ENCODE peak calls at places on chromosomes 7 and 10, in eight cellular contexts. One of them, this sample, is unnamed.

GRCh38 chr10:77909755-77910375 is 16.7 kb downstream of the DLG5 start:
- DNase-seq in tibial nerve: no peak
- DNase-seq in effector CD4-positive, alpha-beta T cell: no peak
- DNase-seq in BE2C: no peak
- DNase-seq in stomach: peak
- DNase-seq in GM20000: no peak
- DNase-seq in renal cortical epithelial cell: peak
- DNase-seq in AG04450: no peak
- DNase-seq in this sample: no peak

GRCh38 chr10:54703086-54703485 is 97.9 kb downstream of the PCDH15 start:
- DNase-seq in tibial nerve: no peak
- DNase-seq in effector CD4-positive, alpha-beta T cell: no peak
- DNase-seq in BE2C: no peak
- DNase-seq in stomach: no peak
- DNase-seq in GM20000: no peak
- DNase-seq in renal cortical epithelial cell: no peak
- DNase-seq in AG04450: no peak
- DNase-seq in this sample: no peak

GRCh38 chr10:99754670-99755069 is 22.6 kb downstream of the CUTC start:
- DNase-seq in tibial nerve: no peak
- DNase-seq in effector CD4-positive, alpha-beta T cell: no peak
- DNase-seq in BE2C: no peak
- DNase-seq in stomach: no peak
- DNase-seq in GM20000: no peak
- DNase-seq in renal cortical epithelial cell: peak
- DNase-seq in AG04450: no peak
- DNase-seq in this sample: no peak

GRCh38 chr7:66748791-66749190 is 8.3 kb downstream of the RABGEF1 start:
- DNase-seq in tibial nerve: no peak
- DNase-seq in effector CD4-positive, alpha-beta T cell: no peak
- DNase-seq in BE2C: no peak
- DNase-seq in stomach: peak
- DNase-seq in GM20000: no peak
- DNase-seq in renal cortical epithelial cell: no peak
- DNase-seq in AG04450: no peak
- DNase-seq in this sample: no peak

GRCh38 chr7:158973440-158973839 is 117.1 kb downstream of the DYNC2I1 start:
- DNase-seq in tibial nerve: no peak
- DNase-seq in effector CD4-positive, alpha-beta T cell: peak
- DNase-seq in BE2C: peak
- DNase-seq in stomach: peak
- DNase-seq in GM20000: peak
- DNase-seq in renal cortical epithelial cell: peak
- DNase-seq in AG04450: no peak
- DNase-seq in this sample: no peak

GRCh38 chr10:63700209-63700934 is 179.2 kb downstream of the REEP3 start:
- DNase-seq in tibial nerve: no peak
- DNase-seq in effector CD4-positive, alpha-beta T cell: no peak
- DNase-seq in BE2C: no peak
- DNase-seq in stomach: no peak
- DNase-seq in GM20000: no peak
- DNase-seq in renal cortical epithelial cell: peak
- DNase-seq in AG04450: peak
- DNase-seq in this sample: no peak

GRCh38 chr10:33126742-33127141 is 168.7 kb upstream of the ITGB1 start:
- DNase-seq in tibial nerve: no peak
- DNase-seq in effector CD4-positive, alpha-beta T cell: no peak
- DNase-seq in BE2C: no peak
- DNase-seq in stomach: no peak
- DNase-seq in GM20000: no peak
- DNase-seq in renal cortical epithelial cell: no peak
- DNase-seq in AG04450: no peak
- DNase-seq in this sample: no peak

GRCh38 chr7:100632951-100633717 is 8.2 kb downstream of the TFR2 start:
- DNase-seq in tibial nerve: no peak
- DNase-seq in effector CD4-positive, alpha-beta T cell: peak
- DNase-seq in BE2C: peak
- DNase-seq in stomach: peak
- DNase-seq in GM20000: peak
- DNase-seq in renal cortical epithelial cell: no peak
- DNase-seq in AG04450: no peak
- DNase-seq in this sample: no peak

GRCh38 chr10:89362928-89363327 is 14.9 kb upstream of the IFIT1B start:
- DNase-seq in tibial nerve: no peak
- DNase-seq in effector CD4-positive, alpha-beta T cell: no peak
- DNase-seq in BE2C: no peak
- DNase-seq in stomach: no peak
- DNase-seq in GM20000: no peak
- DNase-seq in renal cortical epithelial cell: no peak
- DNase-seq in AG04450: no peak
- DNase-seq in this sample: no peak

GRCh38 chr7:10934292-10934691 is 39.4 kb upstream of the PHF14 start:
- DNase-seq in tibial nerve: no peak
- DNase-seq in effector CD4-positive, alpha-beta T cell: no peak
- DNase-seq in BE2C: no peak
- DNase-seq in stomach: no peak
- DNase-seq in GM20000: no peak
- DNase-seq in renal cortical epithelial cell: no peak
- DNase-seq in AG04450: peak
- DNase-seq in this sample: no peak

GRCh38 chr7:45188736-45189135 is 31.1 kb downstream of the RAMP3 start:
- DNase-seq in tibial nerve: no peak
- DNase-seq in effector CD4-positive, alpha-beta T cell: no peak
- DNase-seq in BE2C: no peak
- DNase-seq in stomach: peak
- DNase-seq in GM20000: no peak
- DNase-seq in renal cortical epithelial cell: no peak
- DNase-seq in AG04450: no peak
- DNase-seq in this sample: no peak

GRCh38 chr10:82392533-82392932 is 517.5 kb downstream of the NRG3 start:
- DNase-seq in tibial nerve: no peak
- DNase-seq in effector CD4-positive, alpha-beta T cell: no peak
- DNase-seq in BE2C: peak
- DNase-seq in stomach: no peak
- DNase-seq in GM20000: no peak
- DNase-seq in renal cortical epithelial cell: no peak
- DNase-seq in AG04450: no peak
- DNase-seq in this sample: no peak

This sample was measured in cerebellar nuclear complex.